ENCODE peak calls at places on chromosomes 7 and 10, in six cellular contexts. One of them, this sample, is unnamed.
A peak's percentile ranks its signal among the peaks of the same experiment; 100 is the strongest.

GRCh38 chr10:75860009-75860408 is 428.6 kb downstream of the LRMDA start:
- DNase-seq in stimulated activated naive CD4-positive, alpha-beta T cell: no peak
- DNase-seq in RWPE1: no peak
- DNase-seq in GM20000: no peak
- DNase-seq in GM04504: no peak
- DNase-seq in HEK293T: no peak
- DNase-seq in this sample: no peak

GRCh38 chr7:101816499-101817030 is 861 bp upstream of the CUX1 start:
- DNase-seq in stimulated activated naive CD4-positive, alpha-beta T cell: no peak
- DNase-seq in RWPE1: no peak
- DNase-seq in GM20000: peak; percentile 87
- DNase-seq in GM04504: no peak
- DNase-seq in HEK293T: peak; percentile 43
- DNase-seq in this sample: no peak

GRCh38 chr7:43700646-43701501 is 28.4 kb downstream of the COA1 start:
- DNase-seq in stimulated activated naive CD4-positive, alpha-beta T cell: no peak
- DNase-seq in RWPE1: no peak
- DNase-seq in GM20000: no peak
- DNase-seq in GM04504: no peak
- DNase-seq in HEK293T: no peak
- DNase-seq in this sample: no peak

GRCh38 chr10:44787480-44788075 is 123.6 kb upstream of the TMEM72 start:
- DNase-seq in stimulated activated naive CD4-positive, alpha-beta T cell: no peak
- DNase-seq in RWPE1: no peak
- DNase-seq in GM20000: no peak
- DNase-seq in GM04504: no peak
- DNase-seq in HEK293T: no peak
- DNase-seq in this sample: no peak

GRCh38 chr10:13087986-13088618 is 11.9 kb upstream of the OPTN start:
- DNase-seq in stimulated activated naive CD4-positive, alpha-beta T cell: no peak
- DNase-seq in RWPE1: peak; percentile 58
- DNase-seq in GM20000: no peak
- DNase-seq in GM04504: peak; percentile 46
- DNase-seq in HEK293T: no peak
- DNase-seq in this sample: peak; percentile 55

GRCh38 chr7:41693150-41693997 is 9.5 kb downstream of the INHBA start:
- DNase-seq in stimulated activated naive CD4-positive, alpha-beta T cell: no peak
- DNase-seq in RWPE1: no peak
- DNase-seq in GM20000: no peak
- DNase-seq in GM04504: no peak
- DNase-seq in HEK293T: no peak
- DNase-seq in this sample: no peak

GRCh38 chr7:1558181-1558811 is 2.3 kb upstream of the TMEM184A start:
- DNase-seq in stimulated activated naive CD4-positive, alpha-beta T cell: no peak
- DNase-seq in RWPE1: no peak
- DNase-seq in GM20000: no peak
- DNase-seq in GM04504: no peak
- DNase-seq in HEK293T: peak; percentile 38
- DNase-seq in this sample: no peak

GRCh38 chr7:50827281-50827680 is 44.6 kb upstream of the GRB10 start:
- DNase-seq in stimulated activated naive CD4-positive, alpha-beta T cell: no peak
- DNase-seq in RWPE1: no peak
- DNase-seq in GM20000: no peak
- DNase-seq in GM04504: no peak
- DNase-seq in HEK293T: no peak
- DNase-seq in this sample: no peak

GRCh38 chr7:11587048-11587447 is 244.9 kb downstream of the THSD7A start:
- DNase-seq in stimulated activated naive CD4-positive, alpha-beta T cell: no peak
- DNase-seq in RWPE1: no peak
- DNase-seq in GM20000: no peak
- DNase-seq in GM04504: no peak
- DNase-seq in HEK293T: no peak
- DNase-seq in this sample: no peak

GRCh38 chr7:18117482-18117881 is 89.8 kb upstream of the PRPS1L1 start:
- DNase-seq in stimulated activated naive CD4-positive, alpha-beta T cell: no peak
- DNase-seq in RWPE1: no peak
- DNase-seq in GM20000: no peak
- DNase-seq in GM04504: no peak
- DNase-seq in HEK293T: no peak
- DNase-seq in this sample: no peak

GRCh38 chr10:30188567-30189253 is 129.3 kb upstream of the JCAD start:
- DNase-seq in stimulated activated naive CD4-positive, alpha-beta T cell: no peak
- DNase-seq in RWPE1: no peak
- DNase-seq in GM20000: no peak
- DNase-seq in GM04504: no peak
- DNase-seq in HEK293T: no peak
- DNase-seq in this sample: no peak

GRCh38 chr10:19921300-19922140 is 105.3 kb downstream of the PLXDC2 start:
- DNase-seq in stimulated activated naive CD4-positive, alpha-beta T cell: no peak
- DNase-seq in RWPE1: no peak
- DNase-seq in GM20000: no peak
- DNase-seq in GM04504: no peak
- DNase-seq in HEK293T: no peak
- DNase-seq in this sample: no peak

GRCh38 chr7:29091722-29092121 is 54.6 kb downstream of the CPVL start:
- DNase-seq in stimulated activated naive CD4-positive, alpha-beta T cell: no peak
- DNase-seq in RWPE1: no peak
- DNase-seq in GM20000: peak; percentile 77
- DNase-seq in GM04504: no peak
- DNase-seq in HEK293T: no peak
- DNase-seq in this sample: no peak

This sample was measured in BJ.